ENCODE peak calls at places on chromosomes 6 and 20, in six cellular contexts. T is left lung, B is ovary, J is mammary epithelial cell, I is GM20000, C is H1. O is an unnamed sample.

GRCh38 chr6:41184761-41185160 is 16.2 kb downstream of the TREML2 start:
- DNase-seq in T (no peak), B (no peak), J (no peak), I (no peak), C (no peak), O (no peak)

GRCh38 chr20:3794701-3795420 is 1.2 kb upstream of the CDC25B start:
- DNase-seq in T (no peak), B (no peak), J (no peak), I (no peak), C (no peak), O (no peak)

GRCh38 chr6:32895006-32895345 is 41.0 kb downstream of the PSMB9 start:
- DNase-seq in T (peak), B (no peak), J (no peak), I (no peak), C (no peak), O (no peak)

GRCh38 chr20:1676650-1677049 is 19.1 kb upstream of the SIRPG start:
- DNase-seq in T (no peak), B (no peak), J (no peak), I (no peak), C (no peak), O (no peak)

GRCh38 chr6:72175936-72176335 is 289.6 kb downstream of the RIMS1 start:
- DNase-seq in T (no peak), B (no peak), J (no peak), I (no peak), C (no peak), O (no peak)

GRCh38 chr6:5671162-5671561 is 335.6 kb downstream of the NRN1 start:
- DNase-seq in T (no peak), B (no peak), J (peak), I (peak), C (no peak), O (no peak)

GRCh38 chr6:36862164-36862847 is 12.3 kb downstream of the PPIL1 start:
- DNase-seq in T (no peak), B (no peak), J (peak), I (no peak), C (no peak), O (no peak)

GRCh38 chr6:113464959-113465358 is 392.2 kb upstream of the MARCKS start:
- DNase-seq in T (no peak), B (no peak), J (peak), I (no peak), C (no peak), O (no peak)

GRCh38 chr20:3239026-3239866 is at the start of gene SLC4A11:
- DNase-seq in T (peak), B (no peak), J (peak), I (peak), C (peak), O (no peak)

GRCh38 chr20:32359633-32360332 is 1.7 kb downstream of the ASXL1 start:
- DNase-seq in T (no peak), B (no peak), J (peak), I (no peak), C (no peak), O (no peak)

DNA sequence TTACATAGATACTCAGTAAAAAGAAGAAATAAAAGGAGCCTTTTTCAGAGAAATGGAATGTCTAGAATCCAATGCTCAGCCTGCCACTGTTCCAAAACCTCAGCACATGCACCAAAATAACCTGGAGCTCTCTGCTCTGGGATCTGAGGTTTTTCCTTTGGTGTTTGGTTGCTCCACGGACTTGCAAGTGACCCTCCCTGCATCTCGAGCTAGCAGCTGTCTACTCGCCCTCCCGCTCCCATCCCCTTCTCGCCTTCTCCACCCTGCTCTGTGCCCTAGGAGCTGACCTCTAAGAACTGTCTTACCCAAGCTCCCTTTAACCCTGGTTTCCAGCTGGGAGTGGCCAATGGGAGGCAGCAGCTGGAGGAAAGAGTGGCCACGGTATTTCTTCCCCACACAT is 35.1 kb upstream of the FAM210B start:
- DNase-seq in T (no peak), B (no peak), J (no peak), I (no peak), C (no peak), O (no peak)
- TF ChIP-seq CTCF in T (no peak), B (no peak), J (no peak), I (no peak), C (no peak), O (no peak)

GRCh38 chr20:47981242-47981641 is 196.0 kb upstream of the SULF2 start:
- DNase-seq in T (no peak), B (no peak), J (no peak), I (no peak), C (no peak), O (no peak)

GRCh38 chr20:47980336-47981177 is 195.3 kb upstream of the SULF2 start:
- DNase-seq in T (no peak), B (no peak), J (no peak), I (no peak), C (no peak), O (no peak)

GRCh38 chr20:47984437-47984836 is 199.2 kb upstream of the SULF2 start:
- DNase-seq in T (no peak), B (no peak), J (no peak), I (no peak), C (no peak), O (no peak)

GRCh38 chr20:47985092-47985850 is 200.0 kb upstream of the SULF2 start:
- DNase-seq in T (no peak), B (no peak), J (peak), I (no peak), C (no peak), O (no peak)

GRCh38 chr20:47982574-47983360 is 197.5 kb upstream of the SULF2 start:
- DNase-seq in T (no peak), B (no peak), J (no peak), I (peak), C (no peak), O (no peak)
- TF ChIP-seq CTCF in T (no peak), B (no peak), J (no peak), I (no peak), C (no peak), O (no peak)

GRCh38 chr6:42462474-42462972 is 10.8 kb upstream of the TRERF1 start:
- DNase-seq in T (no peak), B (no peak), J (no peak), I (no peak), C (no peak), O (no peak)

GRCh38 chr6:42454428-42454791 is 2.7 kb upstream of the TRERF1 start:
- DNase-seq in T (peak), B (no peak), J (no peak), I (no peak), C (no peak), O (no peak)

GRCh38 chr6:42460892-42461291 is 9.2 kb upstream of the TRERF1 start:
- DNase-seq in T (no peak), B (no peak), J (no peak), I (no peak), C (no peak), O (no peak)

GRCh38 chr6:42459888-42460287 is 8.2 kb upstream of the TRERF1 start:
- DNase-seq in T (no peak), B (no peak), J (no peak), I (no peak), C (no peak), O (no peak)
- TF ChIP-seq CTCF in T (no peak), B (no peak), J (no peak), I (no peak), C (no peak), O (no peak)

DNA sequence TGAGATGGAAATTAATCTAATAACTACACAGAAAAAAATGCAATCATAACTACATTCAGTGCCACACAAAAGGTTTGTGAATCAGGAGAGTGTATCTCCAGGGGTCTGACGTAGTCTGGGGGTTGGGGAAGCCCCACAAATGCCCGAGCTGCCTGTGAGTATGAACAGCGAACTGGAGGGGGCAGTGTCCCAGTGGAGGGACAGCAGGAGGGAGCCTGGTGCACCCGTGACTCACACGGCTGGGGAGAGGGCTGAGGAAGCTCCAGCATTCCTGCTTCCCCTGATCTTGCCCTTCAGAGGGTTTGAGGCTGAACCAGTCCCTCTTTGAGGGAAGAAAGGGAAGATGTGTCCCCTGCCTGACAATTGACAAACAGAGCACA is 78.9 kb downstream of the CDH26 start:
- DNase-seq in T (no peak), B (no peak), J (no peak), I (no peak), C (no peak), O (no peak)
- TF ChIP-seq CTCF in T (no peak), B (no peak), J (no peak), I (no peak), C (peak), O (no peak)

GRCh38 chr6:85416766-85417165 is 33.1 kb upstream of the NT5E start:
- DNase-seq in T (no peak), B (no peak), J (no peak), I (no peak), C (no peak), O (no peak)
- TF ChIP-seq CTCF in T (no peak), B (no peak), J (no peak), I (no peak), C (no peak), O (no peak)

DNA sequence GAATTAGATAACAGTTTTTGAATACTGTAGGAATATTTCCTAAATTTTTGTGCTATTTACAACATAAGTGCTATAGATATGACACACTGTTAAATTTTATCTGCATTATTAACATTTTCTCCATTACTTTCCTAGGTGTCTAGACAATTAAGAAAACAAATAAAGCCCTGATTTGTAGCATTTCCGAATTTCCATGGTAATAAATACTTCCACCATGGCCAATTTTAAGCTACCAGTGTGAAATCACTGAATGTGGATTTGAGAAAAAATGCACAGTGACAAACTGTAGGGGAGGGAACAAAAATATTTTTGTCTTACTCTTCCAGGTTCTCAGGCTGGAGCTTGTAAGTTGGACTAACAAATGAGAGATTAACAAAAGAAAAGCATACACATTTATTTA is 27.9 kb downstream of the LIN28B start:
- DNase-seq in T (no peak), B (no peak), J (no peak), I (no peak), C (no peak), O (no peak)
- TF ChIP-seq CTCF in T (no peak), B (no peak), J (no peak), I (no peak), C (no peak), O (no peak)

DNA sequence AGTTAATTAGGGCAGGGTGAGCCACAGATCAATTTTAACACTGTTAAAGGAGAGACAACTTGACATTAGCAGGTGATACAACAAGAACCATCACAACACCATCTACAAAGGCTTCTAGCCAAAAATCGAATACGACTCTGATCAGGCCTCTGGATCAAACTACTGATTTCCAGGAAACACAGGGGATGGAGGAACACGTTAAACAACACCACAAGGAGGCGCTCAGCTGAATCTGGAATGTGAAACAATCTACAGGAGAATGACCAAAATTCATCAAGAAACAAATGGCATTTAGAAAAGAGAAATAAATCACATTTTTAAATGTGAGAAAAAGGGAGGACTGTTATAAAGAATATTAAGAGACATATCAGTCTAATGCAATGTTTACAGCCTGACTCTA is 13.5 kb upstream of the MAFB start:
- DNase-seq in T (no peak), B (no peak), J (no peak), I (no peak), C (no peak), O (no peak)
- TF ChIP-seq CTCF in T (no peak), B (no peak), J (peak), I (no peak), C (no peak), O (no peak)

O was measured in mesothelial cell of epicardium.